ENCODE peak calls at places on chromosome 9, in four cellular contexts. K, D, Y and F are unnamed samples.

GRCh38 chr9:109311731-109312130 is 9.1 kb downstream of the EPB41L4B start:
- DNase-seq in Y (no peak), D (no peak), K (no peak), F (no peak)

GRCh38 chr9:124551472-124552339 is 44.5 kb upstream of the NR5A1 start:
- DNase-seq in Y (peak; percentile 59), K (peak; percentile 50), D (no peak), F (peak; percentile 38)

GRCh38 chr9:106284300-106284699 is 578.7 kb upstream of the ZNF462 start:
- DNase-seq in K (peak; percentile 18), Y (no peak), D (no peak), F (no peak)

GRCh38 chr9:89576404-89576824 is 28.4 kb upstream of the GADD45G start:
- DNase-seq in Y (peak; percentile 48), D (no peak), K (no peak), F (no peak)

GRCh38 chr9:133351908-133352634 is 4.1 kb downstream of the RPL7A start:
- DNase-seq in K (no peak), D (no peak), Y (peak; percentile 48), F (no peak)

GRCh38 chr9:130927338-130927737 is 11.7 kb downstream of the FIBCD1 start:
- DNase-seq in D (no peak), Y (no peak), K (no peak), F (no peak)

GRCh38 chr9:133119461-133120342 is 1.3 kb downstream of the RALGDS start:
- DNase-seq in Y (no peak), K (no peak), D (no peak), F (no peak)

GRCh38 chr9:72753261-72753893 is 199.5 kb downstream of the ALDH1A1 start:
- DNase-seq in K (no peak), D (no peak), Y (peak; percentile 10), F (no peak)

GRCh38 chr9:129828969-129829368 is 5.0 kb upstream of the TOR1A start:
- DNase-seq in D (no peak), Y (no peak), K (no peak), F (no peak)

GRCh38 chr9:120925535-120926396 is 830 bp downstream of the TRAF1 start:
- DNase-seq in Y (peak; percentile 62), K (no peak), D (peak; percentile 64), F (no peak)

GRCh38 chr9:17725399-17726010 is 146.6 kb downstream of the SH3GL2 start:
- DNase-seq in D (no peak), K (no peak), Y (no peak), F (no peak)

GRCh38 chr9:23603311-23603710 is 222.7 kb downstream of the ELAVL2 start:
- DNase-seq in K (no peak), D (no peak), Y (no peak), F (no peak)

GRCh38 chr9:4105183-4105582 is 194.7 kb downstream of the GLIS3 start:
- DNase-seq in Y (no peak), D (no peak), K (no peak), F (no peak)

GRCh38 chr9:92717201-92718085 is 47.2 kb downstream of the BICD2 start:
- DNase-seq in K (no peak), Y (no peak), D (no peak), F (no peak)

GRCh38 chr9:124079176-124079925 is 67.8 kb downstream of the LHX2 start:
- DNase-seq in Y (peak; percentile 33), D (no peak), K (no peak), F (peak; percentile 5)

GRCh38 chr9:97847474-97848236 is 5.4 kb upstream of the FOXE1 start:
- DNase-seq in K (no peak), Y (no peak), D (no peak), F (no peak)

GRCh38 chr9:101376117-101376866 is 8.5 kb downstream of the BAAT start:
- DNase-seq in Y (no peak), K (no peak), D (no peak), F (no peak)

GRCh38 chr9:133184971-133185370 is 21.3 kb upstream of the GBGT1 start:
- DNase-seq in K (no peak), Y (peak; percentile 72), D (no peak), F (peak; percentile 66)

GRCh38 chr9:100098241-100098886 is 436 bp downstream of the ERP44 start:
- DNase-seq in D (no peak), Y (peak; percentile 80), K (peak; percentile 41), F (peak; percentile 66)

GRCh38 chr9:113152699-113153098 is 1.9 kb downstream of the SLC31A2 start:
- DNase-seq in Y (no peak), D (no peak), K (no peak), F (no peak)

GRCh38 chr9:111999319-111999718 is 102.7 kb downstream of the UGCG start:
- DNase-seq in Y (no peak), D (no peak), K (no peak), F (no peak)

GRCh38 chr9:118170032-118170955 is 466.1 kb downstream of the TLR4 start:
- DNase-seq in Y (peak; percentile 42), D (no peak), K (peak; percentile 52), F (peak; percentile 86)

GRCh38 chr9:127612993-127613954 is 1.2 kb downstream of the STXBP1 start:
- DNase-seq in K (no peak), Y (peak; percentile 70), D (peak; percentile 12), F (peak; percentile 46)

GRCh38 chr9:137679249-137679648 is 60.4 kb downstream of the EHMT1 start:
- DNase-seq in Y (peak; percentile 26), D (no peak), K (peak; percentile 83), F (no peak)

GRCh38 chr9:111914749-111915424 is 18.3 kb downstream of the UGCG start:
- DNase-seq in Y (peak; percentile 44), D (no peak), K (no peak), F (no peak)

GRCh38 chr9:99305820-99306811 is 84.0 kb downstream of the SEC61B start:
- DNase-seq in D (no peak), Y (no peak), K (no peak), F (no peak)

GRCh38 chr9:106758911-106759310 is 104.1 kb upstream of the ZNF462 start:
- DNase-seq in D (no peak), Y (no peak), K (no peak), F (no peak)

GRCh38 chr9:38196721-38197120 is 127.7 kb upstream of the SHB start:
- DNase-seq in Y (no peak), K (no peak), D (no peak), F (no peak)

GRCh38 chr9:87909310-87910041 is 8.3 kb upstream of the SPATA31C1 start:
- DNase-seq in D (no peak), K (no peak), Y (no peak), F (peak; percentile 65)

GRCh38 chr9:69198526-69199250 is 24.6 kb downstream of the TJP2 start:
- DNase-seq in K (no peak), Y (no peak), D (no peak), F (peak; percentile 7)